ENCODE peak calls at places on chromosomes 13 and 19, in ten cellular contexts. F is left colon; T is effector CD4-positive, alpha-beta T cell; R is A549; H is choroid plexus epithelial cell; I is activated naive CD8-positive, alpha-beta T cell treated with anti-CD3 and anti-CD28 coated beads for 36 hours; S is C1 segment of cervical spinal cord; Y is effector memory CD8-positive, alpha-beta T cell; Q is stimulated activated naive CD8-positive, alpha-beta T cell treated with anti-CD3 and anti-CD28 coated beads, Interleukin-15, amount 100 ng/mL, for 72 hours; U is iris pigment epithelial cell. C is an unnamed sample.

GRCh38 chr13:21657538-21657937 is 13.3 kb upstream of the FGF9 start:
- DNase-seq in Y (no peak), R (no peak), F (no peak), Q (no peak), T (no peak), U (peak; percentile 81), H (peak; percentile 53), I (no peak), S (no peak), C (no peak)

GRCh38 chr13:38688674-38689073 is 1.8 kb downstream of the FREM2 start:
- DNase-seq in H (no peak), F (no peak), T (no peak), R (no peak), Y (no peak), U (no peak), S (no peak), I (no peak), Q (no peak), C (no peak)

GRCh38 chr13:21673592-21674270 is 2.9 kb downstream of the FGF9 start:
- DNase-seq in S (no peak), F (peak; percentile 67), I (peak; percentile 44), T (peak; percentile 31), U (peak; percentile 39), R (peak; percentile 36), Y (peak; percentile 33), H (peak; percentile 41), Q (peak; percentile 64), C (peak; percentile 37)

GRCh38 chr13:110229905-110230563 is 76.9 kb downstream of the COL4A1 start:
- DNase-seq in Y (no peak), I (no peak), H (no peak), F (no peak), U (no peak), R (no peak), Q (no peak), T (no peak), S (no peak), C (no peak)

GRCh38 chr19:934197-934840 is 8.5 kb downstream of the ARID3A start:
- DNase-seq in Q (no peak), R (no peak), S (no peak), U (no peak), I (no peak), Y (no peak), F (peak; percentile 16), H (no peak), T (no peak), C (no peak)

GRCh38 chr19:1655131-1655981 is 2.9 kb upstream of the TCF3 start:
- DNase-seq in Q (no peak), Y (no peak), R (no peak), I (no peak), T (no peak), F (no peak), U (no peak), S (no peak), H (no peak), C (no peak)

GRCh38 chr13:42360046-42360445 is 88.1 kb downstream of the AKAP11 start:
- DNase-seq in Y (no peak), F (no peak), Q (no peak), U (no peak), I (no peak), S (no peak), R (no peak), H (no peak), T (no peak), C (no peak)

GRCh38 chr13:111961236-111961635 is 105.7 kb upstream of the SOX1 start:
- DNase-seq in R (no peak), T (no peak), U (no peak), F (no peak), Q (no peak), H (no peak), I (no peak), Y (no peak), S (no peak), C (no peak)

GRCh38 chr13:26772531-26772930 is 11.9 kb upstream of the GPR12 start:
- DNase-seq in U (no peak), T (no peak), Y (no peak), I (no peak), R (no peak), H (no peak), S (no peak), F (no peak), Q (no peak), C (no peak)

GRCh38 chr19:2329162-2329505 is 650 bp downstream of the SPPL2B start:
- DNase-seq in Q (no peak), S (no peak), U (no peak), Y (no peak), H (no peak), F (no peak), T (no peak), I (no peak), R (no peak), C (no peak)

GRCh38 chr13:112722433-112723250 is 32.8 kb downstream of the ATP11A start:
- DNase-seq in R (peak; percentile 61), Q (no peak), S (no peak), I (no peak), T (no peak), Y (no peak), F (no peak), U (peak; percentile 88), H (peak; percentile 75), C (no peak)

GRCh38 chr19:37221136-37221535 is 3.1 kb downstream of the ZNF383 start:
- DNase-seq in F (no peak), R (no peak), T (no peak), I (no peak), Y (no peak), H (peak; percentile 16), Q (no peak), S (no peak), U (peak; percentile 51), C (no peak)

GRCh38 chr19:7391218-7391670 is 42.5 kb downstream of the ARHGEF18 start:
- DNase-seq in R (peak; percentile 75), I (no peak), T (no peak), U (peak; percentile 91), H (peak; percentile 58), S (no peak), Q (no peak), Y (no peak), F (peak; percentile 33), C (no peak)

GRCh38 chr19:24033308-24033961 is 53.6 kb upstream of the ZNF254 start:
- DNase-seq in I (peak; percentile 84), T (peak; percentile 84), H (peak; percentile 97), F (peak; percentile 87), Y (peak; percentile 71), Q (peak; percentile 66), S (peak; percentile 79), U (peak; percentile 96), R (peak; percentile 96), C (peak; percentile 88)

GRCh38 chr13:108933061-108933460 is 303.6 kb downstream of the MYO16 start:
- DNase-seq in S (no peak), T (no peak), U (no peak), R (no peak), H (no peak), Y (no peak), Q (no peak), I (no peak), F (no peak), C (no peak)

GRCh38 chr13:31631716-31632115 is 107.6 kb upstream of the RXFP2 start:
- DNase-seq in Y (no peak), S (no peak), R (no peak), H (no peak), F (no peak), I (no peak), T (no peak), U (no peak), Q (no peak), C (no peak)